ENCODE peak calls at places on chromosomes 11 and 22, in nine cellular contexts. One of them, this sample, is unnamed.

GRCh38 chr11:121887564-121887963 is 228.5 kb downstream of the BLID start:
- DNase-seq in retina: peak; percentile 33
- DNase-seq in NCI-H1930: no peak
- DNase-seq in fibroblast of villous mesenchyme: no peak
- DNase-seq in ACHN: no peak
- DNase-seq in hepatocyte: no peak
- DNase-seq in GM23338: no peak
- DNase-seq in neural crest cell: peak; percentile 3
- DNase-seq in stimulated activated CD4-positive, alpha-beta T cell treated with anti-CD3 and anti-CD28 coated beads, Interleukin-1b, Interleukin-23, amount 100 ng/mL, for 4 hours: no peak
- DNase-seq in this sample: no peak

GRCh38 chr22:19620742-19621371 is 93.4 kb upstream of the SEPTIN5 start:
- DNase-seq in retina: peak; percentile 28
- DNase-seq in NCI-H1930: no peak
- DNase-seq in fibroblast of villous mesenchyme: no peak
- DNase-seq in ACHN: no peak
- DNase-seq in hepatocyte: no peak
- DNase-seq in GM23338: no peak
- DNase-seq in neural crest cell: no peak
- DNase-seq in stimulated activated CD4-positive, alpha-beta T cell treated with anti-CD3 and anti-CD28 coated beads, Interleukin-1b, Interleukin-23, amount 100 ng/mL, for 4 hours: no peak
- DNase-seq in this sample: no peak

GRCh38 chr11:86068138-86068861 is 584 bp downstream of the PICALM start:
- DNase-seq in retina: peak; percentile 83
- DNase-seq in NCI-H1930: no peak
- DNase-seq in fibroblast of villous mesenchyme: peak; percentile 30
- DNase-seq in ACHN: peak; percentile 30
- DNase-seq in hepatocyte: peak; percentile 40
- DNase-seq in GM23338: peak; percentile 52
- DNase-seq in neural crest cell: peak; percentile 13
- DNase-seq in stimulated activated CD4-positive, alpha-beta T cell treated with anti-CD3 and anti-CD28 coated beads, Interleukin-1b, Interleukin-23, amount 100 ng/mL, for 4 hours: peak; percentile 17
- DNase-seq in this sample: peak; percentile 49

GRCh38 chr11:7904910-7905309 is 26.2 kb downstream of the OR10A6 start:
- DNase-seq in retina: peak; percentile 19
- DNase-seq in NCI-H1930: no peak
- DNase-seq in fibroblast of villous mesenchyme: peak; percentile 28
- DNase-seq in ACHN: no peak
- DNase-seq in hepatocyte: no peak
- DNase-seq in GM23338: peak; percentile 68
- DNase-seq in neural crest cell: no peak
- DNase-seq in stimulated activated CD4-positive, alpha-beta T cell treated with anti-CD3 and anti-CD28 coated beads, Interleukin-1b, Interleukin-23, amount 100 ng/mL, for 4 hours: no peak
- DNase-seq in this sample: no peak

GRCh38 chr22:27596133-27596905 is 205.2 kb downstream of the MN1 start:
- DNase-seq in retina: no peak
- DNase-seq in NCI-H1930: no peak
- DNase-seq in fibroblast of villous mesenchyme: no peak
- DNase-seq in ACHN: no peak
- DNase-seq in hepatocyte: no peak
- DNase-seq in GM23338: no peak
- DNase-seq in neural crest cell: no peak
- DNase-seq in stimulated activated CD4-positive, alpha-beta T cell treated with anti-CD3 and anti-CD28 coated beads, Interleukin-1b, Interleukin-23, amount 100 ng/mL, for 4 hours: no peak
- DNase-seq in this sample: no peak

GRCh38 chr11:94956963-94957362 is 16.4 kb downstream of the CWC15 start:
- DNase-seq in retina: no peak
- DNase-seq in NCI-H1930: no peak
- DNase-seq in fibroblast of villous mesenchyme: no peak
- DNase-seq in ACHN: no peak
- DNase-seq in hepatocyte: no peak
- DNase-seq in GM23338: no peak
- DNase-seq in neural crest cell: no peak
- DNase-seq in stimulated activated CD4-positive, alpha-beta T cell treated with anti-CD3 and anti-CD28 coated beads, Interleukin-1b, Interleukin-23, amount 100 ng/mL, for 4 hours: no peak
- DNase-seq in this sample: no peak

GRCh38 chr11:108854366-108854765 is 189.5 kb downstream of the DDX10 start:
- DNase-seq in retina: no peak
- DNase-seq in NCI-H1930: no peak
- DNase-seq in fibroblast of villous mesenchyme: peak; percentile 50
- DNase-seq in ACHN: no peak
- DNase-seq in hepatocyte: no peak
- DNase-seq in GM23338: no peak
- DNase-seq in neural crest cell: no peak
- DNase-seq in stimulated activated CD4-positive, alpha-beta T cell treated with anti-CD3 and anti-CD28 coated beads, Interleukin-1b, Interleukin-23, amount 100 ng/mL, for 4 hours: no peak
- DNase-seq in this sample: peak; percentile 10

GRCh38 chr11:79498681-79499080 is 57.9 kb upstream of the TENM4 start:
- DNase-seq in retina: no peak
- DNase-seq in NCI-H1930: no peak
- DNase-seq in fibroblast of villous mesenchyme: no peak
- DNase-seq in ACHN: no peak
- DNase-seq in hepatocyte: no peak
- DNase-seq in GM23338: no peak
- DNase-seq in neural crest cell: no peak
- DNase-seq in stimulated activated CD4-positive, alpha-beta T cell treated with anti-CD3 and anti-CD28 coated beads, Interleukin-1b, Interleukin-23, amount 100 ng/mL, for 4 hours: no peak
- DNase-seq in this sample: no peak

GRCh38 chr11:133064152-133064877 is 468.0 kb downstream of the OPCML start:
- DNase-seq in retina: peak; percentile 96
- DNase-seq in NCI-H1930: peak; percentile 46
- DNase-seq in fibroblast of villous mesenchyme: no peak
- DNase-seq in ACHN: no peak
- DNase-seq in hepatocyte: peak; percentile 91
- DNase-seq in GM23338: peak; percentile 94
- DNase-seq in neural crest cell: peak; percentile 83
- DNase-seq in stimulated activated CD4-positive, alpha-beta T cell treated with anti-CD3 and anti-CD28 coated beads, Interleukin-1b, Interleukin-23, amount 100 ng/mL, for 4 hours: no peak
- DNase-seq in this sample: peak; percentile 81

GRCh38 chr11:32478277-32478731 is 43.0 kb upstream of the WT1 start:
- DNase-seq in retina: peak; percentile 18
- DNase-seq in NCI-H1930: no peak
- DNase-seq in fibroblast of villous mesenchyme: no peak
- DNase-seq in ACHN: no peak
- DNase-seq in hepatocyte: peak; percentile 52
- DNase-seq in GM23338: no peak
- DNase-seq in neural crest cell: no peak
- DNase-seq in stimulated activated CD4-positive, alpha-beta T cell treated with anti-CD3 and anti-CD28 coated beads, Interleukin-1b, Interleukin-23, amount 100 ng/mL, for 4 hours: no peak
- DNase-seq in this sample: no peak

GRCh38 chr22:26673485-26673884 is 16.1 kb downstream of the MIAT start:
- DNase-seq in retina: no peak
- DNase-seq in NCI-H1930: no peak
- DNase-seq in fibroblast of villous mesenchyme: peak; percentile 13
- DNase-seq in ACHN: no peak
- DNase-seq in hepatocyte: peak; percentile 29
- DNase-seq in GM23338: no peak
- DNase-seq in neural crest cell: no peak
- DNase-seq in stimulated activated CD4-positive, alpha-beta T cell treated with anti-CD3 and anti-CD28 coated beads, Interleukin-1b, Interleukin-23, amount 100 ng/mL, for 4 hours: no peak
- DNase-seq in this sample: no peak

GRCh38 chr22:31605851-31606585 is 56.0 kb downstream of the PISD start:
- DNase-seq in retina: no peak
- DNase-seq in NCI-H1930: no peak
- DNase-seq in fibroblast of villous mesenchyme: no peak
- DNase-seq in ACHN: no peak
- DNase-seq in hepatocyte: peak; percentile 56
- DNase-seq in GM23338: no peak
- DNase-seq in neural crest cell: no peak
- DNase-seq in stimulated activated CD4-positive, alpha-beta T cell treated with anti-CD3 and anti-CD28 coated beads, Interleukin-1b, Interleukin-23, amount 100 ng/mL, for 4 hours: no peak
- DNase-seq in this sample: no peak

GRCh38 chr11:66843776-66844495 is 695 bp downstream of the RCE1 start:
- DNase-seq in retina: no peak
- DNase-seq in NCI-H1930: no peak
- DNase-seq in fibroblast of villous mesenchyme: no peak
- DNase-seq in ACHN: no peak
- DNase-seq in hepatocyte: no peak
- DNase-seq in GM23338: no peak
- DNase-seq in neural crest cell: no peak
- DNase-seq in stimulated activated CD4-positive, alpha-beta T cell treated with anti-CD3 and anti-CD28 coated beads, Interleukin-1b, Interleukin-23, amount 100 ng/mL, for 4 hours: no peak
- DNase-seq in this sample: no peak

GRCh38 chr11:94457118-94458029 is 36.3 kb downstream of the MRE11 start:
- DNase-seq in retina: no peak
- DNase-seq in NCI-H1930: no peak
- DNase-seq in fibroblast of villous mesenchyme: no peak
- DNase-seq in ACHN: no peak
- DNase-seq in hepatocyte: no peak
- DNase-seq in GM23338: no peak
- DNase-seq in neural crest cell: no peak
- DNase-seq in stimulated activated CD4-positive, alpha-beta T cell treated with anti-CD3 and anti-CD28 coated beads, Interleukin-1b, Interleukin-23, amount 100 ng/mL, for 4 hours: no peak
- DNase-seq in this sample: peak; percentile 23

GRCh38 chr11:13923716-13924650 is 38.5 kb upstream of the SPON1 start:
- DNase-seq in retina: no peak
- DNase-seq in NCI-H1930: no peak
- DNase-seq in fibroblast of villous mesenchyme: no peak
- DNase-seq in ACHN: peak; percentile 27
- DNase-seq in hepatocyte: no peak
- DNase-seq in GM23338: no peak
- DNase-seq in neural crest cell: no peak
- DNase-seq in stimulated activated CD4-positive, alpha-beta T cell treated with anti-CD3 and anti-CD28 coated beads, Interleukin-1b, Interleukin-23, amount 100 ng/mL, for 4 hours: no peak
- DNase-seq in this sample: no peak

GRCh38 chr11:1966531-1966930 is 19.4 kb downstream of the MRPL23 start:
- DNase-seq in retina: no peak
- DNase-seq in NCI-H1930: no peak
- DNase-seq in fibroblast of villous mesenchyme: no peak
- DNase-seq in ACHN: no peak
- DNase-seq in hepatocyte: no peak
- DNase-seq in GM23338: no peak
- DNase-seq in neural crest cell: no peak
- DNase-seq in stimulated activated CD4-positive, alpha-beta T cell treated with anti-CD3 and anti-CD28 coated beads, Interleukin-1b, Interleukin-23, amount 100 ng/mL, for 4 hours: no peak
- DNase-seq in this sample: no peak

GRCh38 chr22:22076937-22077703 is 94.5 kb upstream of the TOP3B start:
- DNase-seq in retina: no peak
- DNase-seq in NCI-H1930: no peak
- DNase-seq in fibroblast of villous mesenchyme: peak; percentile 27
- DNase-seq in ACHN: no peak
- DNase-seq in hepatocyte: no peak
- DNase-seq in GM23338: no peak
- DNase-seq in neural crest cell: no peak
- DNase-seq in stimulated activated CD4-positive, alpha-beta T cell treated with anti-CD3 and anti-CD28 coated beads, Interleukin-1b, Interleukin-23, amount 100 ng/mL, for 4 hours: no peak
- DNase-seq in this sample: no peak

This sample was measured in NCI-H82.